ENCODE peak calls at places on chromosomes 13 and 19, in nine cellular contexts. C, Y, Z, M, J, V, Q, U and D are unnamed samples.

GRCh38 chr19:29364224-29364726 is 151.3 kb upstream of the UQCRFS1 start:
- DNase-seq in C (no peak), Y (no peak), Z (no peak), M (no peak), J (no peak), V (no peak), Q (no peak), U (peak; percentile 52), D (no peak)

GRCh38 chr13:95301135-95301946 is at the start of gene ABCC4:
- DNase-seq in C (peak; percentile 72), Y (peak; percentile 75), Z (peak; percentile 90), M (no peak), J (peak; percentile 72), V (peak; percentile 73), Q (peak; percentile 68), U (peak; percentile 84), D (peak; percentile 98)

GRCh38 chr13:42110410-42111155 is 62.1 kb downstream of the DGKH start:
- DNase-seq in C (peak; percentile 82), Y (peak; percentile 83), Z (peak; percentile 76), M (peak; percentile 31), J (peak; percentile 73), V (peak; percentile 59), Q (peak; percentile 87), U (peak; percentile 62), D (peak; percentile 79)

GRCh38 chr13:104854007-104854406 is 1681.5 kb downstream of the EFNB2 start:
- DNase-seq in C (no peak), Y (no peak), Z (no peak), M (no peak), J (no peak), V (no peak), Q (no peak), U (no peak), D (no peak)

GRCh38 chr13:110410000-110410399 is 102.9 kb downstream of the COL4A2 start:
- DNase-seq in C (no peak), Y (no peak), Z (no peak), M (no peak), J (no peak), V (no peak), Q (no peak), U (no peak), D (no peak)

GRCh38 chr13:113178070-113178895 is 19.8 kb downstream of the PROZ start:
- DNase-seq in C (peak; percentile 99), Y (peak; percentile 79), Z (no peak), M (no peak), J (peak; percentile 51), V (no peak), Q (peak; percentile 92), U (no peak), D (peak; percentile 91)

GRCh38 chr19:3358919-3359849 is 7.2 kb upstream of the NFIC start:
- DNase-seq in C (peak; percentile 51), Y (peak; percentile 42), Z (peak; percentile 62), M (peak; percentile 75), J (no peak), V (no peak), Q (peak; percentile 61), U (peak; percentile 33), D (peak; percentile 99)

GRCh38 chr13:80338781-80339577 is 1.9 kb downstream of the SPRY2 start:
- DNase-seq in C (peak; percentile 88), Y (peak; percentile 56), Z (peak; percentile 90), M (peak; percentile 18), J (peak; percentile 71), V (peak; percentile 82), Q (peak; percentile 81), U (peak; percentile 72), D (peak; percentile 92)

DNA sequence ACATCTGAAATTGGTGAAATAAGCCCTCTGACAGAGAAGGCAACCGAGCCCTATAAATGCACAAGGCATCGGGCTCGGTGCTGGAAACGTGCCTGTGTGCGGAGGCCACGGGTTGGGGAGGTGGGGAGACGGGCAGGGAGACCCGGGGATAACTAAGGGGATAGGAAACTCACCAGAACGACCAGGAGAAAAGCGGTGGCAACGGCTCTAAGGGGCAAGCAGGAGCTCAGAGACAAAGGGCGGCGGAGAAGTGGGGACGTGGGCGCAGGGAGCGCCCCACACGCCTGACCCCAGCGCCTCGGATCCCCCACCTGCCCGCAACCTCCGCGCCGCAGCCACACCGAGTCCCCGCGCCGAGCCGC is 547 bp downstream of the SLC1A6 start:
- DNase-seq in C (no peak), Y (no peak), Z (no peak), M (no peak), J (no peak), V (peak; percentile 31), Q (no peak), U (peak; percentile 56), D (peak; percentile 37)
- H2AFZ ChIP-seq in C (no peak overlapping the region), Y (no peak overlapping the region), Z (no peak overlapping the region), M (no peak overlapping the region), J (peak overlapping the region; percentile 94), V (peak overlapping the region; percentile 93), Q (no peak overlapping the region), U (peak overlapping the region; percentile 96), D (no peak overlapping the region)

GRCh38 chr19:44948237-44948636 is 2.4 kb downstream of the APOC2 start:
- DNase-seq in C (no peak), Y (no peak), Z (peak; percentile 22), M (no peak), J (no peak), V (no peak), Q (no peak), U (no peak), D (no peak)

GRCh38 chr19:44949550-44949949 is 3.7 kb downstream of the APOC2 start:
- DNase-seq in C (no peak), Y (no peak), Z (no peak), M (no peak), J (no peak), V (no peak), Q (no peak), U (no peak), D (no peak)

GRCh38 chr19:44954278-44954648 is 917 bp upstream of the CLPTM1 start:
- DNase-seq in C (no peak), Y (no peak), Z (no peak), M (no peak), J (no peak), V (no peak), Q (no peak), U (no peak), D (no peak)

GRCh38 chr19:44948763-44949374 is 3.0 kb downstream of the APOC2 start:
- DNase-seq in C (no peak), Y (no peak), Z (no peak), M (no peak), J (no peak), V (no peak), Q (no peak), U (no peak), D (peak; percentile 75)

DNA sequence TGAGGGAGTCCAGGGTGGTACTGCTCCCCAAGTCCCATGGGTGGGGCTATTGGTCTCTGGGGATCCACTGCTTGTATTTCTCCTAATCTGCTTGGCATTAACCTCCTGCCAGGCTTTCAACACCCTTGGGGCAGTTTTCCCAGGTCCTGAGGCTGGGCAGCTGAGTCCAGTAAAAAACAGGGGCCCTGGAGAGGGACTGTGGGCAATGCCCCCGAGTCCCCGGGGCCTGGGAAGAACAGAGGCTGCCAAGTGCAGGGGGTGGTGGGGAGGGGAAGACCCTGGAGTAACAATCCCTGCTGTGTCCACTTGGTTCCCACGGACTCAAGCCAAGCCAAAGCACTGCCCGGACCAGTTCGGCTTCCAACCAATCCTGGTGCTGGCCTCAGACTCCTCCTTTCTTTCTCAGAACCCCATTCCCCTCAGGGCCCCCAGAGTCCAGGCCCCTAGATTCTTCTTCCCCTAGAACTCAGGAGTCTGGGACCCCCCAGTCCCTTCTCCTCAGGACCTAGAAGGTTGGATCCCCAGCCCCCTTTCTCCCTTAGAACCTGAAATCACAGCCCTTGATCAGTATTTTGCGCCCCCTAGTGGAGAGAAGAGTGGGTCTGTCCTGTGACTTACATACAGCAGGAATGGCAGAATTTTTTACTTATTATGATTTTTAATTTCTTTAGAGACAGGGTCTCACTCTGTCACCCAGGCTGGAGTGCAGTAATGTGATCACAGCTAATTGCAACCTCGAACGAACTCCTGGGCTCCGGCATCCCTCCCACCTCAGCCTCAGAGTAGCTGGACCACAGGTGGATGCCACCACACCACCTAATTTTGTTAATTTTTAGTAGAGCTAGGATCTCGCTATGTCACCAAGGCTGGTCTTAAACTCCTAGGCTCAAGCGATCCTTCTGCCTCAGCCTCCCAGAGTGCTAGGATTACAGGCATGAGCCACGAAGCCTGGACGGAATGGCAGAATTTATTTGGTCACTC is 3.7 kb upstream of the CLPTM1 start:
- DNase-seq in C (peak; percentile 82), Y (peak; percentile 71), Z (peak; percentile 94), M (peak; percentile 70), J (peak; percentile 53), V (peak; percentile 82), Q (peak; percentile 89), U (peak; percentile 96), D (peak; percentile 90)
- H3K4me1 ChIP-seq in C (peaks cover 6% of the 10 kb centered on the region), Y (peaks cover 4% of the 10 kb centered on the region), Z (peaks cover 9% of the 10 kb centered on the region), M (peaks cover 20% of the 10 kb centered on the region), J (peaks cover 6% of the 10 kb centered on the region), V (peaks cover 6% of the 10 kb centered on the region), Q (peaks cover 7% of the 10 kb centered on the region), U (peaks cover 5% of the 10 kb centered on the region), D (peaks cover 23% of the 10 kb centered on the region)

DNA sequence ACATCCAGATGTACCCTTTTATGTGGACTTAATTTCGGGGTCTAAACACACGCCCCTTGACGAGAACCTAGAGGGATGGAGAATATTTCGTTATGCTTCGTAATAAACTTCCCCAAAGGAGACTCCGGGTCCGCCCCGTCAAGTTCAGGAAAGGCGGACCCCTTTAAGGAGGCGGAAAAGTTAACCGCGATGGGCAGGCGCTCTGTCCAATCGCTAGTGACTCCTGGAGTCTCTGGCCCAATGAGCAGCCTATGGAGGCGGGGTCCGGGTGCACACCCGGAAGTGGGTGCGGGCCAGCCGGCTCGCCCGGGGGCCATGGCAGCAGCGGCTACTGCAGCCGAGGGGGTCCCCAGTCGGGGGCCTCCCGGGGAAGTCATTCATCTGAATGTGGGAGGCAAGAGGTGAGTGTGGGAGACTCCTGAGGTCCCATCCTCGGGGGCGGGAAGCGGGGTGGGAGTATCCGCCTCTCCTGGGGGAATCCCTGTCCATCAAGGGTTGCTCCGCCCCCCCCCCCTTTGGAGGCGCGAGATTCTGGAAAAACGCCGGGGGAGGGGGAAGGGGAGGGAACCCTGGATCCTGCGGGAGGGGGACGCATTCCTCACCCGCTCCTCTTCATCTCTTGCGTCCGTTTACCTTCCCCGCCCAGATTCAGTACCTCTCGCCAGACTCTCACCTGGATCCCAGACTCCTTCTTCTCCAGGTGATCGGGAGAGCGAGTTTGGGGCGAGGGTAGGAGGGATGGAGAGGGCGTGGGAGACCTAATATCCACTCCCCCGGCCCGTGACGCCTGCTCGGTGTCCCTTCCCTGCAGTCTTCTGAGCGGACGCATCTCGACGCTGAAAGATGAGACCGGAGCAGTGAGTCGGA is at the start of gene SHKBP1:
- DNase-seq in C (peak; percentile 92), Y (peak; percentile 93), Z (peak; percentile 96), M (peak; percentile 96), J (peak; percentile 89), V (peak; percentile 91), Q (peak; percentile 95), U (peak; percentile 98), D (peak; percentile 100)
- H3K4me3 ChIP-seq in C (peak within 1 kb of the TSS; percentile 96), Y (peak within 1 kb of the TSS; percentile 86), Z (peak within 1 kb of the TSS; percentile 63), M (peak within 1 kb of the TSS; percentile 70), J (peak within 1 kb of the TSS; percentile 84), V (peak within 1 kb of the TSS; percentile 89), Q (peak within 1 kb of the TSS; percentile 97), U (peak within 1 kb of the TSS; percentile 96), D (peak within 1 kb of the TSS; percentile 85)

GRCh38 chr13:108215428-108215827 is at the start of gene LIG4:
- DNase-seq in C (peak; percentile 92), Y (peak; percentile 89), Z (peak; percentile 98), M (peak; percentile 95), J (peak; percentile 80), V (peak; percentile 89), Q (peak; percentile 92), U (peak; percentile 94), D (peak; percentile 99)

GRCh38 chr13:108213946-108214345 is 1.4 kb downstream of the LIG4 start:
- DNase-seq in C (peak; percentile 31), Y (peak; percentile 49), Z (no peak), M (no peak), J (peak; percentile 40), V (no peak), Q (peak; percentile 20), U (no peak), D (no peak)

GRCh38 chr13:108218044-108218974 is at the start of gene ABHD13:
- DNase-seq in C (peak; percentile 85), Y (peak; percentile 95), Z (peak; percentile 96), M (peak; percentile 92), J (peak; percentile 93), V (peak; percentile 89), Q (peak; percentile 92), U (peak; percentile 95), D (peak; percentile 98)

GRCh38 chr13:108212901-108213300 is 2.4 kb downstream of the LIG4 start:
- DNase-seq in C (no peak), Y (no peak), Z (no peak), M (peak; percentile 47), J (no peak), V (no peak), Q (no peak), U (no peak), D (no peak)

DNA sequence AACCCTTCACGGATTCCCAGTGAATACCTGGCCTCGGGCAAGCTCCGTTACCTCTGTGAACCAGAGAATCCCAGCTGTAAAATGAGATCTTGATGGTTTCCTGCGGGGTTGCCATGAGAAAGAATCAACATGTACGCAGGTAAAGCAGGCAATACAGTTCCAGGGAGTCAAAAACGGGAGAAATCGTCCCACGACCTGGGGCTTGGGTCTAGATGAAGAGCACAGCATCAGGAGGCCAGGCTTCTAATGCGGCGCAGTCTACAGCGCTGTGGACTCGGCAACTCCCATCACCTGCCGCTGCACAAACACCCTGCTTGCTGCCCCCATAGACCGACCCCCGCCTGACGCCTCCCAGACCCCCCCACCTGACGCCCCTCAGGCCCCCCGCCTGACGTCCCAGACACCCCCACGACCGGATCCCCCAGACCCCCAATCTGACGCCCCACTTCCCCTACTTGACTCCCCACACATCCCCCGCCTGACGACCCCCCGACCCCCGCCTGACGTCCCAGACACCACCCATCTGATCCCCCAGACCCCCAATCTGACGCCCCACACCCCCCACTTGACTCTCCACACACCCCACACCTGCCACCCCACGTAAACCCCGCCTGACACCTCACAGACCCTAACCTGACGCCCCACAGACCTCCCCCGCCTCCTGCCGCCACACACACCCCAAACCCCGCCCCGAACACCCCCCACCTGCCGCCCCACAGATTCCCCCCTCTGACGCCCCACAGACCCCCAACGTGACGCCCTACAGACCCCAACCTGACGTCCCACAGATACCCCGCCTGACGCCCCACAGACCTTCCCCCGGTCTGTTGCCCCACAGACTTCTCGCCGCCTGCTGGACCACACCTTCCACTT is 589 bp downstream of the LIG4 start:
- DNase-seq in C (no peak), Y (peak; percentile 19), Z (peak; percentile 45), M (peak; percentile 20), J (peak; percentile 14), V (no peak), Q (no peak), U (peak; percentile 60), D (no peak)
- H2AFZ ChIP-seq in C (peak overlapping the region; percentile 87), Y (peak overlapping the region; percentile 80), Z (peak overlapping the region; percentile 48), M (peak overlapping the region; percentile 59), J (peak overlapping the region; percentile 78), V (peak overlapping the region; percentile 67), Q (peak overlapping the region; percentile 74), U (peak overlapping the region; percentile 75), D (peak overlapping the region; percentile 77)